ENCODE peak calls at places on chromosomes 4 and X, in seven cellular contexts. X, Q, B, W, P, I and Y are unnamed samples.

GRCh38 chr4:108171541-108172230 is 3.0 kb upstream of the LEF1 start:
- DNase-seq in X (peak; percentile 27), Q (no peak), B (no peak), W (no peak), P (no peak), I (no peak), Y (no peak)

GRCh38 chr4:57370691-57371090 is 260.5 kb upstream of the IGFBP7 start:
- DNase-seq in X (no peak), Q (no peak), B (no peak), W (no peak), P (no peak), I (no peak), Y (no peak)

GRCh38 chr4:25884040-25884788 is 21.4 kb upstream of the SEL1L3 start:
- DNase-seq in X (no peak), Q (no peak), B (no peak), W (no peak), P (no peak), I (no peak), Y (no peak)

GRCh38 chrX:7132335-7133035 is 15.0 kb upstream of the STS start:
- DNase-seq in X (peak; percentile 46), Q (no peak), B (peak; percentile 77), W (no peak), P (no peak), I (peak; percentile 66), Y (peak; percentile 58)

GRCh38 chrX:25389276-25389675 is 373.5 kb upstream of the ARX start:
- DNase-seq in X (no peak), Q (no peak), B (no peak), W (no peak), P (no peak), I (no peak), Y (no peak)

GRCh38 chr4:143399113-143399949 is 62.7 kb downstream of the GAB1 start:
- DNase-seq in X (no peak), Q (no peak), B (no peak), W (no peak), P (no peak), I (peak; percentile 30), Y (no peak)

GRCh38 chr4:77994194-77994721 is 62.9 kb upstream of the FRAS1 start:
- DNase-seq in X (peak; percentile 23), Q (no peak), B (peak; percentile 26), W (no peak), P (no peak), I (peak; percentile 7), Y (peak; percentile 53)

GRCh38 chr4:60531790-60532189 is 668.3 kb upstream of the ADGRL3 start:
- DNase-seq in X (no peak), Q (no peak), B (no peak), W (no peak), P (no peak), I (no peak), Y (no peak)

GRCh38 chr4:155572106-155572703 is 94.4 kb upstream of the GUCY1A1 start:
- DNase-seq in X (no peak), Q (no peak), B (no peak), W (no peak), P (no peak), I (no peak), Y (no peak)

GRCh38 chr4:121939690-121940089 is 12.2 kb downstream of the TRPC3 start:
- DNase-seq in X (no peak), Q (no peak), B (no peak), W (no peak), P (no peak), I (no peak), Y (no peak)

GRCh38 chr4:78827191-78827590 is 51.0 kb downstream of the BMP2K start:
- DNase-seq in X (no peak), Q (no peak), B (no peak), W (no peak), P (no peak), I (no peak), Y (no peak)

GRCh38 chr4:169818063-169818679 is 60.4 kb upstream of the HPF1 start:
- DNase-seq in X (no peak), Q (no peak), B (no peak), W (no peak), P (no peak), I (no peak), Y (no peak)

GRCh38 chrX:11446331-11446730 is 153.1 kb downstream of the AMELX start:
- DNase-seq in X (no peak), Q (no peak), B (no peak), W (no peak), P (no peak), I (no peak), Y (no peak)

GRCh38 chrX:110444996-110445395 is 86.3 kb downstream of the RTL9 start:
- DNase-seq in X (no peak), Q (no peak), B (no peak), W (no peak), P (no peak), I (no peak), Y (no peak)

GRCh38 chr4:36255575-36255974 is 11.3 kb upstream of the ARAP2 start:
- DNase-seq in X (no peak), Q (no peak), B (no peak), W (no peak), P (no peak), I (no peak), Y (no peak)

GRCh38 chr4:109465065-109465464 is 31.4 kb downstream of the SEC24B start:
- DNase-seq in X (no peak), Q (no peak), B (no peak), W (no peak), P (no peak), I (no peak), Y (peak; percentile 12)

GRCh38 chr4:177480796-177481195 is 38.6 kb upstream of the AGA start:
- DNase-seq in X (no peak), Q (no peak), B (no peak), W (no peak), P (no peak), I (no peak), Y (no peak)

GRCh38 chr4:74013269-74013668 is 14.8 kb upstream of the CXCL5 start:
- DNase-seq in X (no peak), Q (no peak), B (no peak), W (no peak), P (no peak), I (no peak), Y (no peak)

GRCh38 chr4:171875291-171875690 is 62.1 kb downstream of the GALNTL6 start:
- DNase-seq in X (no peak), Q (no peak), B (no peak), W (no peak), P (no peak), I (no peak), Y (no peak)

GRCh38 chr4:101191302-101192098 is 155.8 kb downstream of the PPP3CA start:
- DNase-seq in X (peak; percentile 80), Q (no peak), B (peak; percentile 74), W (no peak), P (peak; percentile 76), I (no peak), Y (peak; percentile 67)

GRCh38 chr4:41141910-41142309 is 72.4 kb downstream of the APBB2 start:
- DNase-seq in X (no peak), Q (no peak), B (no peak), W (no peak), P (no peak), I (no peak), Y (no peak)

GRCh38 chrX:9291666-9292065 is 173.2 kb upstream of the TBL1X start:
- DNase-seq in X (peak; percentile 14), Q (no peak), B (no peak), W (no peak), P (no peak), I (no peak), Y (no peak)

GRCh38 chrX:118847676-118848075 is 24.1 kb downstream of the ZCCHC12 start:
- DNase-seq in X (no peak), Q (no peak), B (no peak), W (no peak), P (no peak), I (peak; percentile 44), Y (no peak)

GRCh38 chr4:64617813-64618212 is 208.6 kb upstream of the TECRL start:
- DNase-seq in X (no peak), Q (no peak), B (no peak), W (no peak), P (no peak), I (no peak), Y (no peak)

GRCh38 chrX:12488220-12488619 is 303.0 kb upstream of the PRPS2 start:
- DNase-seq in X (no peak), Q (no peak), B (no peak), W (no peak), P (no peak), I (no peak), Y (no peak)

DNA sequence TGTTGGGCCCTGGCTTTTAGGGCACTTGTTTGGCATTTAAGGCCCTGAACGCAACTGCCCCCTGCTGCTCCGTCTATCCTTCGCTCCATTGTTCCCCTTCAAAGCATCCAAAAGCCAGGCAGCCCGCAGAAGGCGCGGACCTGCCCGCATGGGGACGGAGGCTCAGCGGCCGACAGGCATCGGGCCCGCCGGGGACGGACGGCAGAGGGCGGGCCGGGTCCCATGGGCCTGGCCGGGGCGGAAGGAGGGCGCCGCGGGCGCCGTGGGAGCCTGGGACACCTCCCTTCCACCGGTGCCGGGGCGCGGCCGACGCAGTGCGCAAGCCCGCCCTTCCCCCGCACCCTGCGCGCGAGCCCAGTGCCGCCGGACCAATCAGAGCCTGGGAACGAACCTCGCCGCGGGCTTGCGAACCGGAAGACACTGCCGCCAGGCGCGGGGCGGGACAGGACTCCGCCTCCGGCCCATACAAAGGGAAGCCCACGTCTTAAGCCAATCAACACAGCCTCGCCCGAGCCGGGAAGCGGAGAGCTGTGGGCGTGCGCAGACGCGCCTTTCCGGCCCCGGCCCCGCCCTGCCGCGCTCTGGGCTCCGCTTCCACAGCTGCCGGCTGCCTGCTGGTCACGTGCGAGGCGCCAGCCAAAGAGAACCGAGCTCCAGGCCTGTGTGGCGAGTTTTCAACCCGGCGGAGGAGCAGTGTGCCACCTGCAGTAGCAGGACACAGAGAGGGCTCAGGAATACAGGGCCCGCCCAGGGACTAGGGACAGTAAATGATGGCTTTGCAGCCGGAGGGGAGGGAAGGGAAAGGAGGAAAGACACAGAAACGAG is 2.1 kb upstream of the ARHGAP4 start:
- DNase-seq in X (peak; percentile 95), Q (peak; percentile 74), B (peak; percentile 94), W (no peak), P (peak; percentile 96), I (peak; percentile 85), Y (peak; percentile 94)
- TF ChIP-seq POLR2A in X (no peak), Q (peak; percentile 75), B (peak; percentile 80), W (peak; percentile 83), P (peak; percentile 94), I (peak; percentile 69), Y (peak; percentile 76)

DNA sequence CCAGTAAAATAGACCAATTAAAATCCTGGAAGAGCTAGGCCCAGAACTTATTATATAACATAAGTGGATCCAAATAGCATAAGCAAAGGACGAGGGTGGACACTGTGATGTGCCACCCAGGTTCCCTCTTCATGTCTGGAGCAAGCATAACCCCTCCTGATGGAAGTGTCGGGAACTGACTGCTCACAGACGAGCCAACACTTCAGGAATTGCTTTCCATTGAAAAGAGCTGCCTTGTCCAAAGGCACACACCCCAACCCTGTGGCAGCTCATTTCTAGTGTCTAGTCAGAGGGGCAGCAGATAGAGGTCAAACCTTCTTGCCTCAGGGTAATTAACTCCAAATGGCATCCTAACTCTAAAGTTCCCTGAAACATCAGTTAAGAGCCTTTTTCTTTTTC is 15.3 kb downstream of the DDIT4L start:
- DNase-seq in X (no peak), Q (no peak), B (no peak), W (no peak), P (no peak), I (no peak), Y (no peak)
- TF ChIP-seq CTCF in X (no peak), Q (no peak), B (no peak), W (no peak), P (no peak), I (no peak), Y (no peak)

GRCh38 chrX:154484255-154485149 is 1.9 kb downstream of the UBL4A start:
- DNase-seq in X (no peak), Q (no peak), B (no peak), W (no peak), P (no peak), I (peak; percentile 42), Y (no peak)
- H3K4me1 ChIP-seq in X (peaks cover 5% of the 10 kb centered on the region), Q (peaks cover 11% of the 10 kb centered on the region), B (peaks cover 47% of the 10 kb centered on the region), W (peaks cover 23% of the 10 kb centered on the region), P (no peaks in the 10 kb centered on the region), I (peaks cover 84% of the 10 kb centered on the region), Y (no peaks in the 10 kb centered on the region)

GRCh38 chr4:37879365-37879764 is 11.5 kb upstream of the TBC1D1 start:
- DNase-seq in X (no peak), Q (no peak), B (no peak), W (no peak), P (no peak), I (no peak), Y (no peak)
- TF ChIP-seq POLR2A in X (no peak), Q (no peak), B (no peak), W (no peak), P (no peak), I (no peak), Y (no peak)